ENCODE peak calls at places on chromosome 3, in seven cellular contexts. X is AG04450, L is SK-N-MC, S is tibial artery, V is astrocyte of the hippocampus, H is iPS-NIHi11, W is amniotic stem cell. E is an unnamed sample.

GRCh38 chr3:143445118-143445517 is 325.5 kb downstream of the CHST2 start:
- DNase-seq in H (no peak), V (peak), S (no peak), W (no peak), X (no peak), L (no peak), E (no peak)

GRCh38 chr3:177459397-177459796 is 262.1 kb upstream of the TBL1XR1 start:
- DNase-seq in H (no peak), V (peak), S (no peak), L (no peak), W (no peak), X (no peak), E (no peak)

GRCh38 chr3:151871639-151872468 is 1.6 kb upstream of the SUCNR1 start:
- DNase-seq in X (no peak), V (no peak), S (no peak), H (no peak), W (no peak), L (no peak), E (no peak)

GRCh38 chr3:74302959-74303358 is 311.5 kb downstream of the CNTN3 start:
- DNase-seq in L (no peak), H (no peak), X (no peak), W (no peak), V (no peak), S (no peak), E (no peak)

GRCh38 chr3:177982034-177982433 is 554.2 kb upstream of the KCNMB2 start:
- DNase-seq in X (no peak), V (peak), S (no peak), H (no peak), W (no peak), L (no peak), E (no peak)

GRCh38 chr3:86948840-86949239 is 42.1 kb downstream of the VGLL3 start:
- DNase-seq in X (no peak), S (no peak), V (no peak), H (no peak), L (no peak), W (peak), E (no peak)

GRCh38 chr3:190094201-190094718 is 26.4 kb downstream of the P3H2 start:
- DNase-seq in W (no peak), S (no peak), L (no peak), H (no peak), V (peak), X (no peak), E (no peak)

GRCh38 chr3:126435456-126436315 is 40.0 kb downstream of the ZXDC start:
- DNase-seq in X (no peak), W (no peak), S (peak), V (no peak), H (no peak), L (no peak), E (no peak)

GRCh38 chr3:111210003-111210699 is 138.5 kb downstream of the NECTIN3 start:
- DNase-seq in V (no peak), X (no peak), S (no peak), W (peak), L (peak), H (no peak), E (no peak)

GRCh38 chr3:94008253-94008652 is 20.1 kb downstream of the STX19 start:
- DNase-seq in W (no peak), H (no peak), S (no peak), X (no peak), L (no peak), V (no peak), E (no peak)

GRCh38 chr3:9399746-9400145 is 2.3 kb downstream of the SETD5 start:
- DNase-seq in H (peak), W (peak), S (peak), V (peak), X (peak), L (no peak), E (peak)

GRCh38 chr3:105518201-105518600 is 151.5 kb downstream of the ALCAM start:
- DNase-seq in H (no peak), V (no peak), L (no peak), S (no peak), W (no peak), X (no peak), E (no peak)

GRCh38 chr3:9793161-9793781 is 389 bp downstream of the ARPC4 start:
- DNase-seq in S (no peak), L (no peak), V (peak), H (peak), X (no peak), W (peak), E (no peak)

GRCh38 chr3:9703736-9704342 is at the start of gene CPNE9:
- DNase-seq in W (no peak), S (no peak), V (peak), X (no peak), H (peak), L (no peak), E (no peak)

GRCh38 chr3:123119802-123120201 is 53.0 kb downstream of the PDIA5 start:
- DNase-seq in V (peak), L (no peak), X (no peak), S (peak), H (no peak), W (no peak), E (no peak)

GRCh38 chr3:34783881-34784280 is 855.4 kb upstream of the ARPP21 start:
- DNase-seq in L (no peak), S (no peak), X (no peak), W (no peak), H (no peak), V (peak), E (no peak)

GRCh38 chr3:197989651-197990050 is 29.6 kb downstream of the LMLN start:
- DNase-seq in S (no peak), H (no peak), V (peak), X (no peak), W (no peak), L (no peak), E (no peak)

GRCh38 chr3:123831420-123831819 is 52.7 kb downstream of the MYLK start:
- DNase-seq in V (no peak), W (no peak), X (no peak), L (no peak), S (no peak), H (no peak), E (no peak)

GRCh38 chr3:9727041-9727595 is 4.4 kb upstream of the BRPF1 start:
- DNase-seq in S (no peak), V (peak), H (peak), X (no peak), L (no peak), W (no peak), E (peak)

GRCh38 chr3:172096881-172097420 is 57.6 kb downstream of the FNDC3B start:
- DNase-seq in L (peak), X (no peak), H (no peak), S (no peak), W (no peak), V (peak), E (no peak)

GRCh38 chr3:98890181-98890882 is 11.2 kb downstream of the DCBLD2 start:
- DNase-seq in S (no peak), W (no peak), X (no peak), H (no peak), L (no peak), V (no peak), E (no peak)

GRCh38 chr3:58004972-58005371 is 3.2 kb upstream of the FLNB start:
- DNase-seq in V (no peak), W (no peak), L (no peak), X (no peak), H (no peak), S (no peak), E (no peak)

GRCh38 chr3:62559831-62560445 is 186.6 kb upstream of the FEZF2 start:
- DNase-seq in X (peak), S (no peak), V (peak), W (no peak), L (no peak), H (peak), E (peak)

GRCh38 chr3:190058486-190059241 is 62.0 kb downstream of the P3H2 start:
- DNase-seq in X (no peak), W (no peak), L (no peak), H (no peak), S (no peak), V (peak), E (no peak)

GRCh38 chr3:150345021-150345538 is 63.0 kb upstream of the TSC22D2 start:
- DNase-seq in L (no peak), S (no peak), X (no peak), V (peak), H (peak), W (no peak), E (peak)

GRCh38 chr3:129562803-129563202 is 19.8 kb downstream of the H1-8 start:
- DNase-seq in L (no peak), S (no peak), W (no peak), H (no peak), V (no peak), X (no peak), E (no peak)

GRCh38 chr3:94336076-94336741 is 273.3 kb downstream of the NSUN3 start:
- DNase-seq in S (no peak), H (peak), L (peak), X (peak), V (peak), W (no peak), E (peak)

GRCh38 chr3:46604127-46604526 is 8.2 kb upstream of the FAM240A start:
- DNase-seq in V (no peak), L (no peak), S (no peak), X (no peak), W (no peak), H (no peak), E (no peak)

GRCh38 chr3:52086461-52086860 is 30.1 kb upstream of the DUSP7 start:
- DNase-seq in H (no peak), V (no peak), S (no peak), X (no peak), L (no peak), W (no peak), E (no peak)

E was measured in HCT116.